ENCODE peak calls at places on chromosomes 1 and 21, in ten cellular contexts. A, O, L, C, F, R, V, U, J and P are unnamed samples.
A peak's percentile ranks its signal among the peaks of the same experiment; 100 is the strongest.

GRCh38 chr21:35316933-35317332 is 267.8 kb upstream of the RUNX1 start:
- DNase-seq in L (no peak), V (no peak), O (no peak), R (no peak), A (no peak), C (no peak), U (no peak), F (no peak), J (no peak), P (no peak)

GRCh38 chr21:27693376-27693775 is 726.5 kb upstream of the ADAMTS5 start:
- DNase-seq in L (no peak), O (no peak), C (no peak), F (no peak), R (no peak), A (no peak), U (no peak), V (no peak), J (no peak), P (no peak)

GRCh38 chr1:150875197-150876110 is 945 bp downstream of the ARNT start:
- DNase-seq in R (no peak), A (no peak), O (no peak), J (no peak), F (no peak), L (peak; percentile 23), V (no peak), C (no peak), U (no peak), P (no peak)

GRCh38 chr1:54764922-54765561 is 719 bp upstream of the PARS2 start:
- DNase-seq in O (no peak), J (no peak), R (no peak), C (no peak), F (no peak), A (no peak), U (no peak), V (no peak), L (no peak), P (no peak)

GRCh38 chr1:227774721-227775665 is 39.8 kb downstream of the SNAP47 start:
- DNase-seq in J (no peak), F (no peak), O (peak; percentile 73), R (no peak), L (no peak), C (no peak), U (no peak), A (peak; percentile 55), V (no peak), P (no peak)

GRCh38 chr1:208243522-208243850 is 698 bp downstream of the PLXNA2 start:
- DNase-seq in V (peak; percentile 40), R (peak; percentile 21), L (no peak), U (no peak), A (no peak), F (peak; percentile 53), J (no peak), O (no peak), C (no peak), P (no peak)

GRCh38 chr1:77841574-77841973 is 46.9 kb upstream of the NEXN start:
- DNase-seq in V (no peak), J (no peak), C (no peak), A (no peak), R (no peak), O (no peak), F (no peak), U (no peak), L (no peak), P (no peak)

GRCh38 chr1:100147875-100148274 is 14.9 kb downstream of the TRMT13 start:
- DNase-seq in O (no peak), R (no peak), J (no peak), L (no peak), C (no peak), U (no peak), F (no peak), A (no peak), V (no peak), P (no peak)

GRCh38 chr1:19080715-19081114 is 124.2 kb upstream of the IFFO2 start:
- DNase-seq in A (no peak), C (no peak), U (no peak), O (no peak), R (no peak), V (no peak), L (no peak), J (no peak), F (no peak), P (no peak)

GRCh38 chr1:75085931-75086330 is 48.3 kb upstream of the LHX8 start:
- DNase-seq in F (no peak), C (no peak), L (no peak), O (no peak), U (no peak), R (no peak), V (no peak), J (no peak), A (no peak), P (no peak)

DNA sequence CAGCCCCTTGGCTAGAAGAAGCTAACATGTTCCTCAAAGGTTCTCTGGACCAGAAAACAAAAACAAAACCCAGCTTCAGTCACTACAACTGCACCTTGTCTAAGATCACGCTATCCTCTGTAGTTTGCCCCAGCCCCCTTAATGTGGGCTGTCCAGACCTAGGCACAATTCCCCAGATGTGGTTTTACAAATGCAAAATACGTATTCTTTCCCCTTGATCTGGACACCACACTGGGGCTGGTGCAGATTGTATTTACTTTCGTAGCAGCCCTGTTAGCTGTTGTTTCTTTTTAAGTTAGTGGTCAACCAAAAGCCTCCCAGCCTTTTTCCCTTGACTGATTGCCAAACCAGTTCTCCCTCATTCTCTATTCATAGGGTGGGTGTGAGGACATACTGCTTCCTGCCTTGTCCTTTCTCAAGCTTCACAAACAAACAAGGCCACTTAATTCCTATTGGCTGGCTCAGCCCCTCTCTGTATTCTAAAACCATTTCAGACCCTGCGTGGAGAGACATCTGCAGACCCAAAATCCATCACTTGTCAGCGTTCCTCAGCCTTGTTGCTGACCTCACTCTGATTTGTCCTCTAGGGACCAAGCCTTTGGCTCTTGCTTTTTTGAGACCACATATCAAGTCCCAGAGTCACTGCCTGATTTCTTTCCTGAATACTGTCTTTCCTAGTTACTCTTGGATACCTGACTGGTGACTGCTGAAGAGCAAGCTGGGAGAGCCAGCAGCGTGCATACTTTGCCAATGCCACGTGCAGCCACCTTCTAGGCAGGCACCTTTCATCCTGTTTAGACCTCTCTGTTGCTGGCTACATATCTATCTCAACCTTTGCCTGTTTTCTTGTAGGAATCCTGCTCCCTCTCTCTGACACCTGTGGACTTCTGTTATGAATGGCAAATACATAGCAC is 96.4 kb upstream of the RAB3GAP2 start:
- DNase-seq in A (no peak), F (no peak), J (no peak), U (no peak), V (no peak), C (no peak), L (no peak), R (no peak), O (no peak), P (no peak)
- TF ChIP-seq POLR2A in A (no peak), F (no peak), J (no peak), U (no peak), V (no peak), C (no peak), L (no peak), R (no peak), O (no peak), P (no peak)

DNA sequence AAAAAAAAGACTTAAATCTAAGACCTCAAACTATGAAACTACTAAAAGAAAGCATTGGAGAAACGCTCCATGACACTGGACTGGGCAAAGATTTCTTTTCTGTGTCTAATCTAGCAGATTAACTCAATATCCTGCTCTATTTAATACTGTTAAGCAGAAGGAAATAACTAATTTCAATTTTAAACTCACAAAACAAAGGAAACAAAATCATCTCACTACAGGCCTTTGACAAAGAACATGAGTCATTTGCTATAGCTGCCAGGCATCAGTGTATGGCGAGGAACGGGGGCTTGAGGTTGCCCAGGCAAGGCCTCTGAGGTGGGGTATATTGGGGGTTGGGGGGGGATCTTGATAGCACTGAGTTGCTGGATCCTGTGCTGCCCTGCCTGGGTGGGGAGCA is 20.9 kb downstream of the SZT2 start:
- DNase-seq in V (no peak), F (no peak), R (no peak), J (no peak), U (no peak), A (no peak), O (no peak), C (no peak), L (no peak), P (no peak)
- TF ChIP-seq POLR2A in V (no peak), F (no peak), R (no peak), J (no peak), U (no peak), A (no peak), O (no peak), C (no peak), L (no peak), P (no peak)

GRCh38 chr1:206472454-206472853 is 2.2 kb downstream of the IKBKE start:
- DNase-seq in A (peak; percentile 47), F (no peak), J (no peak), C (no peak), O (peak; percentile 85), R (no peak), U (no peak), L (no peak), V (peak; percentile 97), P (peak; percentile 57)
- TF ChIP-seq POLR2A in A (no peak), F (no peak), J (no peak), C (no peak), O (no peak), R (no peak), U (no peak), L (no peak), V (no peak), P (no peak)

GRCh38 chr1:24939657-24940193 is 9.6 kb upstream of the RUNX3 start:
- DNase-seq in F (no peak), A (no peak), L (no peak), V (no peak), R (no peak), U (no peak), O (no peak), J (no peak), C (no peak), P (no peak)

GRCh38 chr1:24940231-24940630 is 10.2 kb upstream of the RUNX3 start:
- DNase-seq in V (no peak), F (no peak), A (no peak), O (no peak), C (no peak), J (no peak), U (no peak), L (no peak), R (no peak), P (no peak)

GRCh38 chr1:24936688-24937087 is 6.6 kb upstream of the RUNX3 start:
- DNase-seq in U (no peak), C (no peak), V (no peak), R (no peak), A (no peak), F (no peak), J (no peak), L (no peak), O (no peak), P (no peak)

GRCh38 chr1:24938276-24938675 is 8.2 kb upstream of the RUNX3 start:
- DNase-seq in R (no peak), C (no peak), J (no peak), V (no peak), O (no peak), A (no peak), U (no peak), L (no peak), F (no peak), P (no peak)

DNA sequence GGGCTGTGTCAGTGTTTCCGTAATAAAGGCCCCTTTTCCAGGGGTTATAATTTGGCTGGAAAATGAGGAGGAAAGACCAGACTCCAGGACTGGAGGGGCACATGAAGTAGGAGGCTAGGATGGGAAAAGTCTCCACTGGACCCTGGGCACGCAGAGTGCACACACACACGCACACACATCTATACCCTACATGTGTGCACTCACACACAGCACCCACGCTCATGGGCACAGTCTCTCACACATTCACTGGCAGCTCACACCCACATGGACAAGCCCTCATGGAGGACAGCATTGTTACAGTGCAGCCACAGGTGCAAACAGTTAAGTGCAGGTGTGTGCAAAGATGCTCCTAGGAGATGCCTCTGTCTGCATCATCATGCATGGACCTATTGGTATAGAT is 9.0 kb upstream of the RUNX3 start:
- DNase-seq in R (no peak), A (no peak), F (no peak), L (no peak), U (no peak), V (no peak), J (no peak), O (no peak), C (no peak), P (no peak)
- TF ChIP-seq POLR2A in R (no peak), A (no peak), F (no peak), L (no peak), U (no peak), V (no peak), J (no peak), O (no peak), C (no peak), P (no peak)